ENCODE peak calls at places on chromosomes 16 and 17, in six cellular contexts. Q is GM23248, N is HCT116, J is GM23338, L is MM.1S, A is PC-3. T is an unnamed sample.

GRCh38 chr17:67891481-67892119 is 66.3 kb downstream of the BPTF start:
- DNase-seq in L (no peak), Q (peak), A (peak), J (peak), N (peak), T (peak)

GRCh38 chr17:73338566-73339247 is 26.9 kb upstream of the CDC42EP4 start:
- DNase-seq in N (no peak), L (no peak), Q (no peak), J (no peak), A (no peak), T (no peak)

GRCh38 chr17:76726766-76727718 is at the start of gene METTL23:
- DNase-seq in J (peak), Q (peak), A (peak), N (no peak), L (peak), T (peak)

GRCh38 chr16:1379054-1379862 is 27.5 kb downstream of the GNPTG start:
- DNase-seq in L (peak), Q (peak), N (no peak), A (peak), J (peak), T (peak)

GRCh38 chr16:86044241-86044671 is 145.3 kb downstream of the IRF8 start:
- DNase-seq in A (peak), J (peak), Q (peak), N (peak), L (no peak), T (peak)

GRCh38 chr17:6914711-6915110 is 81.1 kb upstream of the ALOX12 start:
- DNase-seq in J (no peak), N (no peak), L (no peak), A (no peak), Q (peak), T (no peak)

GRCh38 chr17:81402530-81402941 is 7.3 kb downstream of the BAHCC1 start:
- DNase-seq in N (no peak), Q (no peak), A (no peak), L (no peak), J (no peak), T (no peak)

GRCh38 chr16:13322357-13322756 is 421.0 kb downstream of the SHISA9 start:
- DNase-seq in J (peak), N (no peak), Q (no peak), L (no peak), A (no peak), T (no peak)

GRCh38 chr16:51818342-51818944 is 667.4 kb upstream of the SALL1 start:
- DNase-seq in N (no peak), L (no peak), Q (peak), J (peak), A (peak), T (peak)

GRCh38 chr17:35164716-35165115 is 17.1 kb downstream of the UNC45B start:
- DNase-seq in J (no peak), N (no peak), Q (no peak), L (no peak), A (no peak), T (no peak)

GRCh38 chr17:28370035-28370743 is at the start of gene VTN:
- DNase-seq in J (peak), L (no peak), Q (peak), A (no peak), N (no peak), T (peak)

GRCh38 chr16:68386628-68387027 is 61.7 kb downstream of the SMPD3 start:
- DNase-seq in Q (no peak), N (no peak), A (no peak), L (no peak), J (no peak), T (no peak)

GRCh38 chr17:7744416-7744815 is 26.9 kb downstream of the DNAH2 start:
- DNase-seq in L (no peak), A (no peak), N (no peak), Q (no peak), J (no peak), T (no peak)

GRCh38 chr17:64778367-64779290 is 116.5 kb upstream of the SMURF2 start:
- DNase-seq in A (peak), Q (peak), J (peak), L (no peak), N (no peak), T (peak)

GRCh38 chr17:75289832-75290337 is 652 bp upstream of the SLC25A19 start:
- DNase-seq in N (no peak), L (peak), A (peak), J (peak), Q (peak), T (no peak)

GRCh38 chr16:22239131-22239805 is 33.2 kb downstream of the EEF2K start:
- DNase-seq in N (no peak), Q (no peak), A (no peak), L (no peak), J (no peak), T (no peak)

GRCh38 chr17:82105882-82106696 is 8.1 kb upstream of the FASN start:
- DNase-seq in N (peak), Q (peak), L (peak), J (peak), A (peak), T (peak)

GRCh38 chr17:40323731-40324650 is 15.0 kb downstream of the RARA start:
- DNase-seq in Q (peak), J (no peak), L (peak), N (no peak), A (peak), T (no peak)

GRCh38 chr17:68198931-68199836 is 48.7 kb upstream of the AMZ2 start:
- DNase-seq in Q (peak), N (no peak), A (peak), L (no peak), J (peak), T (peak)

GRCh38 chr16:15781650-15782049 is 75.2 kb downstream of the MYH11 start:
- DNase-seq in A (no peak), Q (no peak), J (no peak), N (no peak), L (no peak), T (no peak)

GRCh38 chr16:67598527-67598926 is 36.2 kb downstream of the CTCF start:
- DNase-seq in N (no peak), A (no peak), L (no peak), Q (no peak), J (no peak), T (no peak)

GRCh38 chr16:30569746-30570325 is 1.7 kb downstream of the ZNF688 start:
- DNase-seq in L (no peak), J (peak), Q (no peak), N (no peak), A (no peak), T (no peak)

GRCh38 chr16:58661199-58661830 is 23.3 kb downstream of the SLC38A7 start:
- DNase-seq in A (peak), Q (peak), J (peak), L (peak), N (peak), T (peak)

GRCh38 chr17:29048440-29049360 is 5.8 kb downstream of the PIPOX start:
- DNase-seq in L (no peak), Q (peak), N (no peak), A (no peak), J (peak), T (peak)

GRCh38 chr17:75524269-75524970 is 1.1 kb upstream of the LLGL2 start:
- DNase-seq in A (no peak), J (no peak), Q (no peak), N (no peak), L (no peak), T (no peak)

GRCh38 chr17:17504341-17505140 is 8.3 kb upstream of the RASD1 start:
- DNase-seq in Q (no peak), A (no peak), L (no peak), N (no peak), J (no peak), T (no peak)

GRCh38 chr17:50468120-50469004 is at the start of gene CHAD:
- DNase-seq in A (no peak), L (no peak), Q (peak), J (peak), N (no peak), T (peak)

DNA sequence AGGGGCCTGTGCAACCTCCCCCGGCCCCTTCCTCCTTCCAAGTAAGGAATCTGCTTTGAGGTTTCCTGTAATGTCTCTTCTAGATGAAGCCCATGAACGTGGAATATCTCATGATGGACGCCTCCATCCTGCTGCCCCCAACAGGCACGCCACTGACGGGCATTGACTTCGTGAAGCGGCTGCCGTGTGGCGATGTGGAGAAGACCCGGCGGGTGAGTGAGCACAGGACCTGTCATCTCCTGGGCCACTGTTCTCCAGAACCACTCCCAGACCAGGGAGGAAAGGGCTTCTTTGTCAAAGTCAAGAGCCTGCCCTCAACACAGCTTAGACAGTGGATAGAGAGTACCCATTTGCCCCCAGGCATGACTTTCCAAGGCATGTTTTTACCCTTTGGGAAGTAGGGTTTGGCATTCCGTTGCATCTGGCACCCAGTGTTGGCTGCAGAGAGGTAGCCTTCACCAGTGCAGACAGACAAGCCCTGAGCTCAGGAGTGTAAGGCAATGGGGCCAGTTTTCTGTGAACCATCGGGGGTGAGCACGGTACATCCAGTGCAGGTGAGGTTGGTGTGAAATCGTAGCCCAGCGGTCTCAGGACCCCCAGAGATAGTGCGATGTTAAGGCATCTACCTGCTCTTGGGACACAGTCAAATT is 107.2 kb downstream of the CLEC16A start:
- DNase-seq in A (no peak), N (no peak), Q (no peak), J (no peak), L (no peak), T (no peak)
- TF ChIP-seq EZH2phosphoT487 in A (no peak), N (no peak), Q (no peak), J (no peak), L (no peak), T (no peak)

GRCh38 chr16:10600792-10601443 is 20.5 kb upstream of the EMP2 start:
- DNase-seq in Q (peak), N (no peak), A (no peak), J (no peak), L (peak), T (no peak)
- H2AFZ ChIP-seq in Q (no peak), N (no peak), A (no peak), J (peak), L (no peak), T (peak)

GRCh38 chr17:21253646-21254441 is 634 bp upstream of the NATD1 start:
- DNase-seq in Q (no peak), J (no peak), A (no peak), N (no peak), L (no peak), T (no peak)
- TF ChIP-seq EZH2 in Q (no peak), J (no peak), A (no peak), N (no peak), L (no peak), T (no peak)

DNA sequence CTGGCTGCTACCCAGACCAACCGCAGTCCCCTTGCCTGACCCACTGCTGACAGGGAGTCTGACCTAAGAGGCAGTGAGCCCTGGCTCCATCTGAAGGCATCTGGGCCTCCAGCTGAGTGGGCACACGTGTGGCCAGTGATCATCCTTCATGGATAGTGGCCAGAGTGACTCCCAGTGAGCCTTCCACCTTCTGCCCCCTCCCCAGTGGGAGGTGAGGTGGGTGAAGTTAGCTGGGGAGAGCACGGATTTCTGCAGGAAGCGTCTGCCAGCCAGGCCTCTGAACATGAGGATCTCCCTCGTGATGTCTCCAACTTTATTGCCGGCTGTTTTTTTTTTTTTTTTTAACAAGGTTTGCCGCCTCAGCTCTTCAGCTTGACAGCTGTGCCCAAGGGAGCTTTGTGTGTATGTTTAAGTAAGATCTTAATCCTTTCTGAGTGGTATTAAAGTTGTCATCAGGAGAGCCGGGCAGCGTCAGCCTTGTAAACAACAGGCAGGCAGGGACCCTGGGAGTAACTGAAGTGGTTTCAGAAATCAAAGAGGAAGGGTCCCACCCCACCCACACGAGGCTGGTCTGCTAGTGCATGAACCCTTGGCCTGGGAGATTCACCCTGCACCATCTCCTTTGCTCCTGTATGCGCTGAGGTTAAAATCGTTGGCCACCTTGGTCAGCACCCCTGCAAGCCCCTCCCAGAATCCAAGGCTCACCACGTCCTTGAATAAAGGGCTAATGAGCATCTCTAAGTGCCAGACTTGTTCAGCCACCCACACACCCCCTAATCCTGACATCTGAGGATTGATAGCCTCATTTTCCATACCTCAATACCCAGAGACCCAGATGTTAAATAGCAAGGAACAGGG is 33.3 kb downstream of the RHBDL3 start:
- DNase-seq in Q (no peak), L (no peak), A (no peak), N (no peak), J (no peak), T (peak)
- TF ChIP-seq EZH2phosphoT487 in Q (no peak), L (no peak), A (no peak), N (no peak), J (no peak), T (no peak)

GRCh38 chr17:43845772-43846171 is 1.2 kb upstream of the CD300LG start:
- DNase-seq in J (no peak), N (no peak), Q (no peak), L (no peak), A (no peak), T (no peak)
- H2AFZ ChIP-seq in J (no peak), N (peak), Q (no peak), L (no peak), A (peak), T (no peak)

T was measured in neural progenitor cell.